ENCODE peak calls at places on chromosomes 12 and 14, in nine cellular contexts. K is GM12892; G is cardiac muscle cell; L is stimulated activated CD4-positive, alpha-beta T cell treated with anti-CD3 and anti-CD28 coated beads, Interleukin-4, amount 100 ng/mL, for 4 hours; X is Kasumi-1; R is omental fat pad; U is astrocyte of the spinal cord; H is hypothalamus; Y is T-helper 17 cell. D is an unnamed sample.

GRCh38 chr12:95724767-95725166 is 65.8 kb downstream of the NTN4 start:
- DNase-seq in U (no peak), X (no peak), Y (no peak), R (no peak), G (no peak), K (no peak), H (no peak), L (no peak), D (no peak)

GRCh38 chr12:64685076-64685475 is 74.1 kb downstream of the GNS start:
- DNase-seq in R (no peak), U (no peak), X (no peak), G (no peak), L (no peak), Y (no peak), H (no peak), K (no peak), D (no peak)

GRCh38 chr14:22898302-22898894 is 15.4 kb downstream of the REM2 start:
- DNase-seq in R (no peak), U (peak; percentile 74), Y (no peak), H (no peak), L (peak; percentile 22), G (peak; percentile 41), X (no peak), K (no peak), D (peak; percentile 30)

GRCh38 chr12:81542621-81543020 is 216.5 kb downstream of the PPFIA2 start:
- DNase-seq in R (no peak), G (no peak), K (no peak), H (no peak), X (no peak), L (no peak), U (no peak), Y (no peak), D (no peak)

GRCh38 chr14:54747616-54748015 is 155.0 kb downstream of the GCH1 start:
- DNase-seq in X (no peak), L (no peak), R (no peak), U (no peak), H (no peak), Y (no peak), G (no peak), K (no peak), D (no peak)

GRCh38 chr14:70653662-70654061 is 11.9 kb downstream of the TTC9 start:
- DNase-seq in X (no peak), G (no peak), R (no peak), U (no peak), H (no peak), Y (no peak), K (no peak), L (no peak), D (no peak)

GRCh38 chr12:64782181-64782580 is 23.0 kb upstream of the GNS start:
- DNase-seq in K (no peak), H (no peak), Y (no peak), L (no peak), R (no peak), U (no peak), G (no peak), X (peak; percentile 70), D (no peak)

GRCh38 chr12:76025601-76026575 is 5.7 kb downstream of the PHLDA1 start:
- DNase-seq in X (no peak), G (peak; percentile 61), L (no peak), H (no peak), Y (no peak), K (no peak), R (no peak), U (peak; percentile 90), D (no peak)

D was measured in fibroblast of the conjunctiva.